ENCODE peak calls at places on chromosomes 11 and 22, in four cellular contexts. One of them, this sample, is unnamed.

GRCh38 chr11:2742611-2743426 is 43.0 kb upstream of the KCNQ1OT1 start:
- DNase-seq in upper lobe of right lung: peak
- DNase-seq in activated naive CD4-positive, alpha-beta T cell: no peak
- DNase-seq in hippocampal formation: no peak
- DNase-seq in this sample: no peak

GRCh38 chr11:116328410-116328809 is 444.4 kb downstream of the BUD13 start:
- DNase-seq in upper lobe of right lung: no peak
- DNase-seq in activated naive CD4-positive, alpha-beta T cell: no peak
- DNase-seq in hippocampal formation: no peak
- DNase-seq in this sample: no peak

GRCh38 chr11:76256448-76256847 is 50.1 kb upstream of the WNT11 start:
- DNase-seq in upper lobe of right lung: no peak
- DNase-seq in activated naive CD4-positive, alpha-beta T cell: no peak
- DNase-seq in hippocampal formation: no peak
- DNase-seq in this sample: no peak

GRCh38 chr11:57649826-57650738 is at the start of gene YPEL4:
- DNase-seq in upper lobe of right lung: no peak
- DNase-seq in activated naive CD4-positive, alpha-beta T cell: peak
- DNase-seq in hippocampal formation: peak
- DNase-seq in this sample: peak

GRCh38 chr11:124769804-124770774 is 8.0 kb upstream of the ESAM start:
- DNase-seq in upper lobe of right lung: no peak
- DNase-seq in activated naive CD4-positive, alpha-beta T cell: no peak
- DNase-seq in hippocampal formation: no peak
- DNase-seq in this sample: no peak

GRCh38 chr22:35435201-35435712 is 35.3 kb downstream of the MCM5 start:
- DNase-seq in upper lobe of right lung: no peak
- DNase-seq in activated naive CD4-positive, alpha-beta T cell: no peak
- DNase-seq in hippocampal formation: no peak
- DNase-seq in this sample: no peak

GRCh38 chr11:61922539-61922938 is 5.2 kb upstream of the RAB3IL1 start:
- DNase-seq in upper lobe of right lung: no peak
- DNase-seq in activated naive CD4-positive, alpha-beta T cell: no peak
- DNase-seq in hippocampal formation: no peak
- DNase-seq in this sample: no peak

GRCh38 chr11:123469089-123469488 is 39.0 kb downstream of the GRAMD1B start:
- DNase-seq in upper lobe of right lung: no peak
- DNase-seq in activated naive CD4-positive, alpha-beta T cell: no peak
- DNase-seq in hippocampal formation: no peak
- DNase-seq in this sample: no peak

GRCh38 chr11:99739464-99740089 is 718.8 kb downstream of the CNTN5 start:
- DNase-seq in upper lobe of right lung: no peak
- DNase-seq in activated naive CD4-positive, alpha-beta T cell: no peak
- DNase-seq in hippocampal formation: no peak
- DNase-seq in this sample: no peak

GRCh38 chr22:46067159-46068111 is 82.9 kb upstream of the PPARA start:
- DNase-seq in upper lobe of right lung: no peak
- DNase-seq in activated naive CD4-positive, alpha-beta T cell: no peak
- DNase-seq in hippocampal formation: no peak
- DNase-seq in this sample: no peak

GRCh38 chr11:35288817-35289541 is 130.4 kb downstream of the SLC1A2 start:
- DNase-seq in upper lobe of right lung: no peak
- DNase-seq in activated naive CD4-positive, alpha-beta T cell: no peak
- DNase-seq in hippocampal formation: no peak
- DNase-seq in this sample: no peak

GRCh38 chr11:33533668-33534067 is 167.0 kb downstream of the C11orf91 start:
- DNase-seq in upper lobe of right lung: no peak
- DNase-seq in activated naive CD4-positive, alpha-beta T cell: no peak
- DNase-seq in hippocampal formation: no peak
- DNase-seq in this sample: no peak

GRCh38 chr11:14537134-14537599 is 17.0 kb upstream of the PSMA1 start:
- DNase-seq in upper lobe of right lung: no peak
- DNase-seq in activated naive CD4-positive, alpha-beta T cell: no peak
- DNase-seq in hippocampal formation: no peak
- DNase-seq in this sample: no peak

GRCh38 chr22:36644333-36644757 is 59.2 kb downstream of the CACNG2 start:
- DNase-seq in upper lobe of right lung: no peak
- DNase-seq in activated naive CD4-positive, alpha-beta T cell: no peak
- DNase-seq in hippocampal formation: no peak
- DNase-seq in this sample: no peak

GRCh38 chr11:110955797-110956196 is 243.6 kb upstream of the ARHGAP20 start:
- DNase-seq in upper lobe of right lung: no peak
- DNase-seq in activated naive CD4-positive, alpha-beta T cell: no peak
- DNase-seq in hippocampal formation: no peak
- DNase-seq in this sample: no peak

GRCh38 chr22:28953399-28953798 is 70.0 kb downstream of the ZNRF3 start:
- DNase-seq in upper lobe of right lung: no peak
- DNase-seq in activated naive CD4-positive, alpha-beta T cell: no peak
- DNase-seq in hippocampal formation: no peak
- DNase-seq in this sample: no peak

GRCh38 chr11:18721576-18722292 is 4.3 kb downstream of the IGSF22 start:
- DNase-seq in upper lobe of right lung: no peak
- DNase-seq in activated naive CD4-positive, alpha-beta T cell: no peak
- DNase-seq in hippocampal formation: peak
- DNase-seq in this sample: no peak

GRCh38 chr11:61554172-61554988 is 26.5 kb downstream of the SYT7 start:
- DNase-seq in upper lobe of right lung: no peak
- DNase-seq in activated naive CD4-positive, alpha-beta T cell: no peak
- DNase-seq in hippocampal formation: no peak
- DNase-seq in this sample: no peak

GRCh38 chr22:24175160-24175808 is 6.0 kb upstream of the SUSD2 start:
- DNase-seq in upper lobe of right lung: peak
- DNase-seq in activated naive CD4-positive, alpha-beta T cell: peak
- DNase-seq in hippocampal formation: peak
- DNase-seq in this sample: peak

GRCh38 chr11:103007521-103007920 is 52.0 kb upstream of the MMP13 start:
- DNase-seq in upper lobe of right lung: no peak
- DNase-seq in activated naive CD4-positive, alpha-beta T cell: no peak
- DNase-seq in hippocampal formation: no peak
- DNase-seq in this sample: no peak

GRCh38 chr11:76644591-76644990 is 26.0 kb downstream of the LRRC32 start:
- DNase-seq in upper lobe of right lung: no peak
- DNase-seq in activated naive CD4-positive, alpha-beta T cell: no peak
- DNase-seq in hippocampal formation: no peak
- DNase-seq in this sample: no peak

GRCh38 chr11:113730887-113731726 is 25.0 kb upstream of the TMPRSS5 start:
- DNase-seq in upper lobe of right lung: no peak
- DNase-seq in activated naive CD4-positive, alpha-beta T cell: no peak
- DNase-seq in hippocampal formation: peak
- DNase-seq in this sample: no peak

GRCh38 chr11:18111005-18111404 is 5.1 kb upstream of the SAAL1 start:
- DNase-seq in upper lobe of right lung: no peak
- DNase-seq in activated naive CD4-positive, alpha-beta T cell: no peak
- DNase-seq in hippocampal formation: no peak
- DNase-seq in this sample: no peak

GRCh38 chr11:107439586-107440201 is 17.9 kb downstream of the CWF19L2 start:
- DNase-seq in upper lobe of right lung: no peak
- DNase-seq in activated naive CD4-positive, alpha-beta T cell: no peak
- DNase-seq in hippocampal formation: no peak
- DNase-seq in this sample: no peak

GRCh38 chr22:39284983-39285382 is 34.4 kb downstream of the RPL3 start:
- DNase-seq in upper lobe of right lung: no peak
- DNase-seq in activated naive CD4-positive, alpha-beta T cell: no peak
- DNase-seq in hippocampal formation: no peak
- DNase-seq in this sample: no peak